ENCODE peak calls at places on chromosomes 3 and 15, in six cellular contexts. One of them, this sample, is unnamed.

GRCh38 chr15:48394172-48394571 is 62.9 kb downstream of the DUT start:
- DNase-seq in stomach: peak
- DNase-seq in K562: no peak
- DNase-seq in sigmoid colon: no peak
- DNase-seq in SK-N-SH: no peak
- DNase-seq in upper lobe of left lung: no peak
- DNase-seq in this sample: no peak

GRCh38 chr15:36966704-36967103 is 133.6 kb downstream of the MEIS2 start:
- DNase-seq in stomach: no peak
- DNase-seq in K562: no peak
- DNase-seq in sigmoid colon: no peak
- DNase-seq in SK-N-SH: no peak
- DNase-seq in upper lobe of left lung: no peak
- DNase-seq in this sample: no peak

GRCh38 chr15:44882499-44882968 is 74.0 kb upstream of the TERB2 start:
- DNase-seq in stomach: no peak
- DNase-seq in K562: no peak
- DNase-seq in sigmoid colon: no peak
- DNase-seq in SK-N-SH: no peak
- DNase-seq in upper lobe of left lung: no peak
- DNase-seq in this sample: no peak

GRCh38 chr3:61601831-61602230 is 40.5 kb downstream of the PTPRG start:
- DNase-seq in stomach: no peak
- DNase-seq in K562: no peak
- DNase-seq in sigmoid colon: peak
- DNase-seq in SK-N-SH: no peak
- DNase-seq in upper lobe of left lung: no peak
- DNase-seq in this sample: no peak

GRCh38 chr3:46629571-46630517 is 17.5 kb downstream of the FAM240A start:
- DNase-seq in stomach: peak
- DNase-seq in K562: peak
- DNase-seq in sigmoid colon: peak
- DNase-seq in SK-N-SH: peak
- DNase-seq in upper lobe of left lung: peak
- DNase-seq in this sample: no peak

GRCh38 chr3:113141543-113141942 is 69.8 kb upstream of the BOC start:
- DNase-seq in stomach: no peak
- DNase-seq in K562: no peak
- DNase-seq in sigmoid colon: no peak
- DNase-seq in SK-N-SH: no peak
- DNase-seq in upper lobe of left lung: no peak
- DNase-seq in this sample: no peak

GRCh38 chr3:14318638-14319037 is 83.8 kb upstream of the SLC6A6 start:
- DNase-seq in stomach: no peak
- DNase-seq in K562: no peak
- DNase-seq in sigmoid colon: no peak
- DNase-seq in SK-N-SH: no peak
- DNase-seq in upper lobe of left lung: no peak
- DNase-seq in this sample: no peak

GRCh38 chr3:129576514-129577345 is 29.7 kb downstream of the PLXND1 start:
- DNase-seq in stomach: peak
- DNase-seq in K562: no peak
- DNase-seq in sigmoid colon: peak
- DNase-seq in SK-N-SH: no peak
- DNase-seq in upper lobe of left lung: peak
- DNase-seq in this sample: no peak

GRCh38 chr3:109369510-109369909 is 32.2 kb upstream of the DPPA4 start:
- DNase-seq in stomach: no peak
- DNase-seq in K562: peak
- DNase-seq in sigmoid colon: no peak
- DNase-seq in SK-N-SH: no peak
- DNase-seq in upper lobe of left lung: no peak
- DNase-seq in this sample: no peak

GRCh38 chr3:157794771-157795170 is 291.6 kb upstream of the VEPH1 start:
- DNase-seq in stomach: no peak
- DNase-seq in K562: no peak
- DNase-seq in sigmoid colon: no peak
- DNase-seq in SK-N-SH: no peak
- DNase-seq in upper lobe of left lung: no peak
- DNase-seq in this sample: no peak

GRCh38 chr3:31522152-31522551 is 10.6 kb upstream of the STT3B start:
- DNase-seq in stomach: no peak
- DNase-seq in K562: peak
- DNase-seq in sigmoid colon: no peak
- DNase-seq in SK-N-SH: no peak
- DNase-seq in upper lobe of left lung: peak
- DNase-seq in this sample: no peak

GRCh38 chr3:183085634-183086390 is 13.5 kb downstream of the MCCC1 start:
- DNase-seq in stomach: no peak
- DNase-seq in K562: peak
- DNase-seq in sigmoid colon: no peak
- DNase-seq in SK-N-SH: peak
- DNase-seq in upper lobe of left lung: peak
- DNase-seq in this sample: no peak

GRCh38 chr3:11739123-11739522 is 95.4 kb upstream of the VGLL4 start:
- DNase-seq in stomach: no peak
- DNase-seq in K562: no peak
- DNase-seq in sigmoid colon: no peak
- DNase-seq in SK-N-SH: no peak
- DNase-seq in upper lobe of left lung: no peak
- DNase-seq in this sample: no peak

GRCh38 chr3:152395764-152396163 is 127.0 kb downstream of the MBNL1 start:
- DNase-seq in stomach: no peak
- DNase-seq in K562: no peak
- DNase-seq in sigmoid colon: no peak
- DNase-seq in SK-N-SH: no peak
- DNase-seq in upper lobe of left lung: no peak
- DNase-seq in this sample: no peak

GRCh38 chr3:101195951-101196713 is 124.2 kb downstream of the IMPG2 start:
- DNase-seq in stomach: no peak
- DNase-seq in K562: peak
- DNase-seq in sigmoid colon: no peak
- DNase-seq in SK-N-SH: peak
- DNase-seq in upper lobe of left lung: no peak
- DNase-seq in this sample: no peak

GRCh38 chr3:153595186-153595815 is 433.3 kb downstream of the RAP2B start:
- DNase-seq in stomach: no peak
- DNase-seq in K562: peak
- DNase-seq in sigmoid colon: no peak
- DNase-seq in SK-N-SH: peak
- DNase-seq in upper lobe of left lung: no peak
- DNase-seq in this sample: no peak

GRCh38 chr3:170075425-170076091 is 37.8 kb downstream of the GPR160 start:
- DNase-seq in stomach: no peak
- DNase-seq in K562: peak
- DNase-seq in sigmoid colon: no peak
- DNase-seq in SK-N-SH: no peak
- DNase-seq in upper lobe of left lung: no peak
- DNase-seq in this sample: no peak

GRCh38 chr3:142875583-142876207 is 13.2 kb downstream of the PCOLCE2 start:
- DNase-seq in stomach: no peak
- DNase-seq in K562: no peak
- DNase-seq in sigmoid colon: no peak
- DNase-seq in SK-N-SH: no peak
- DNase-seq in upper lobe of left lung: no peak
- DNase-seq in this sample: no peak

GRCh38 chr3:33634262-33634661 is 83.8 kb downstream of the CLASP2 start:
- DNase-seq in stomach: no peak
- DNase-seq in K562: peak
- DNase-seq in sigmoid colon: no peak
- DNase-seq in SK-N-SH: no peak
- DNase-seq in upper lobe of left lung: no peak
- DNase-seq in this sample: no peak

GRCh38 chr3:16350953-16351318 is 85.9 kb downstream of the OXNAD1 start:
- DNase-seq in stomach: no peak
- DNase-seq in K562: no peak
- DNase-seq in sigmoid colon: no peak
- DNase-seq in SK-N-SH: no peak
- DNase-seq in upper lobe of left lung: no peak
- DNase-seq in this sample: no peak

GRCh38 chr3:135981701-135982403 is 16.3 kb downstream of the PPP2R3A start:
- DNase-seq in stomach: no peak
- DNase-seq in K562: no peak
- DNase-seq in sigmoid colon: no peak
- DNase-seq in SK-N-SH: no peak
- DNase-seq in upper lobe of left lung: no peak
- DNase-seq in this sample: no peak

GRCh38 chr3:20511863-20512262 is 325.9 kb upstream of the SGO1 start:
- DNase-seq in stomach: no peak
- DNase-seq in K562: peak
- DNase-seq in sigmoid colon: no peak
- DNase-seq in SK-N-SH: peak
- DNase-seq in upper lobe of left lung: no peak
- DNase-seq in this sample: no peak

GRCh38 chr3:186921578-186921977 is 8.7 kb upstream of the ST6GAL1 start:
- DNase-seq in stomach: no peak
- DNase-seq in K562: no peak
- DNase-seq in sigmoid colon: no peak
- DNase-seq in SK-N-SH: peak
- DNase-seq in upper lobe of left lung: no peak
- DNase-seq in this sample: no peak

GRCh38 chr15:74233373-74233772 is 2.8 kb upstream of the CCDC33 start:
- DNase-seq in stomach: no peak
- DNase-seq in K562: no peak
- DNase-seq in sigmoid colon: no peak
- DNase-seq in SK-N-SH: no peak
- DNase-seq in upper lobe of left lung: no peak
- DNase-seq in this sample: no peak

GRCh38 chr3:66073464-66074141 is 34.9 kb upstream of the MAGI1 start:
- DNase-seq in stomach: peak
- DNase-seq in K562: no peak
- DNase-seq in sigmoid colon: no peak
- DNase-seq in SK-N-SH: no peak
- DNase-seq in upper lobe of left lung: no peak
- DNase-seq in this sample: no peak

GRCh38 chr3:66066963-66067617 is 28.4 kb upstream of the MAGI1 start:
- DNase-seq in stomach: no peak
- DNase-seq in K562: no peak
- DNase-seq in sigmoid colon: no peak
- DNase-seq in SK-N-SH: no peak
- DNase-seq in upper lobe of left lung: no peak
- DNase-seq in this sample: no peak

DNA sequence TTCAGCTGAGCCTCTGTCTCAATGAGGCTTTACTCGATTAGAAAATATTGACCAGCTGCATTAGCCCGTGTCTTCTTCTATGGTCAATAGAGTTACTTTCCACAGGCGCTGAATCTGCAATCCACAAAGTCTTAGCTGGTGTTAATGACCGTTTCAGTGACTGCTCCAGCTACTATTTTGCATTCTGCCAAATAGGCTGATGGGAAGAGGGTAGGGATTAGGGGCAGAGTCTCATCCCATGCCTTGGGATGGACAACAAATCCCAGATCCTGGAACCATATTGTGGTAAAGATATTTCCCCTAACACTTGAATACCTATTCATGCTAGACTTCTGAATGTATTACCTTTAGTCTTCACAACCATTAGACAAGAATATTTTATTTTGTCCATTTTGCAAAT is 29.5 kb upstream of the MAGI1 start:
- DNase-seq in stomach: no peak
- DNase-seq in K562: no peak
- DNase-seq in sigmoid colon: no peak
- DNase-seq in SK-N-SH: no peak
- DNase-seq in upper lobe of left lung: no peak
- DNase-seq in this sample: no peak
- H3K4me3 ChIP-seq in stomach: no peak
- H3K4me3 ChIP-seq in K562: no peak
- H3K4me3 ChIP-seq in sigmoid colon: no peak
- H3K4me3 ChIP-seq in SK-N-SH: no peak
- H3K4me3 ChIP-seq in upper lobe of left lung: no peak
- H3K4me3 ChIP-seq in this sample: no peak

DNA sequence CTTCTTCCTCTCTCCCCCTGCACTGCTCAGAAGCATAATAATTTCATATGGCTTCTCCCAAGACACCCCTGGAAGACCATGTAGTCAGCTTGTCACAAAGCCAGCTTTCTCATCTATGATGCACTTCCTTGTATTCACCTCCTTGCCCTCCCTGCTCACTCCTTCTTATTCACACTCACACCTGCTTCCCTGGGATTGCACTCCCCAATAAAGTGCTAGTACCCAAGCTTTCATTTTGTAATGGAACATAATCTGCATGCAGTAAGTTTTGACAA is 76.9 kb upstream of the FRMD4B start:
- DNase-seq in stomach: no peak
- DNase-seq in K562: no peak
- DNase-seq in sigmoid colon: no peak
- DNase-seq in SK-N-SH: no peak
- DNase-seq in upper lobe of left lung: no peak
- DNase-seq in this sample: no peak
- TF ChIP-seq POLR2AphosphoS5 in stomach: no peak
- TF ChIP-seq POLR2AphosphoS5 in K562: no peak
- TF ChIP-seq POLR2AphosphoS5 in sigmoid colon: no peak
- TF ChIP-seq POLR2AphosphoS5 in SK-N-SH: no peak
- TF ChIP-seq POLR2AphosphoS5 in upper lobe of left lung: no peak
- TF ChIP-seq POLR2AphosphoS5 in this sample: no peak

GRCh38 chr3:108123326-108123725 is 32.5 kb upstream of the CD47 start:
- DNase-seq in stomach: no peak
- DNase-seq in K562: no peak
- DNase-seq in sigmoid colon: no peak
- DNase-seq in SK-N-SH: no peak
- DNase-seq in upper lobe of left lung: no peak
- DNase-seq in this sample: no peak

GRCh38 chr3:108125550-108126071 is 34.8 kb upstream of the CD47 start:
- DNase-seq in stomach: no peak
- DNase-seq in K562: peak
- DNase-seq in sigmoid colon: no peak
- DNase-seq in SK-N-SH: no peak
- DNase-seq in upper lobe of left lung: no peak
- DNase-seq in this sample: no peak

GRCh38 chr3:108126348-108126747 is 35.5 kb upstream of the CD47 start:
- DNase-seq in stomach: no peak
- DNase-seq in K562: no peak
- DNase-seq in sigmoid colon: no peak
- DNase-seq in SK-N-SH: no peak
- DNase-seq in upper lobe of left lung: no peak
- DNase-seq in this sample: no peak

GRCh38 chr3:108125151-108125540 is 34.3 kb upstream of the CD47 start:
- DNase-seq in stomach: no peak
- DNase-seq in K562: no peak
- DNase-seq in sigmoid colon: no peak
- DNase-seq in SK-N-SH: no peak
- DNase-seq in upper lobe of left lung: no peak
- DNase-seq in this sample: no peak

GRCh38 chr3:108124337-108125150 is 33.7 kb upstream of the CD47 start:
- DNase-seq in stomach: no peak
- DNase-seq in K562: peak
- DNase-seq in sigmoid colon: no peak
- DNase-seq in SK-N-SH: no peak
- DNase-seq in upper lobe of left lung: no peak
- DNase-seq in this sample: no peak
- H3K4me3 ChIP-seq in stomach: no peak
- H3K4me3 ChIP-seq in K562: no peak
- H3K4me3 ChIP-seq in sigmoid colon: no peak
- H3K4me3 ChIP-seq in SK-N-SH: no peak
- H3K4me3 ChIP-seq in upper lobe of left lung: no peak
- H3K4me3 ChIP-seq in this sample: no peak

DNA sequence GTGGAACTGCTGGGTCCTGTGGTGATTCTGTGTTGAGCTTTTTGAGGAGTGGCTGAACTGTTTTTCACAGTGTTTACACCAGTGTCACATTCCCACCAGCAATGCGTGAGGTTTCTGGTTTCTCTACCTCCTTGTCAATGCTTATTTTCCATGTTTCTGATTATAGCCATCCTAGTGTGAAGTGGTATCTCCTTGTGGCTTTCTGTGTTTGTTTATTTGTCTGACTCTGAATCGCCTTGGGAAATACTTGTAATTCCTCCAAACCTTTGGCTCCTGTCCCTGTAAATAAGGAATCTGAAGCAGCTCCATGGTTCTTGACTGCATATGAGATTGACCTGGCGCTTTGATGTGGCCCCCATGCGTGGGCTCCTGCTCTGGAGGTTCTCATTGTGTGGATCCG is 20.6 kb downstream of the FAN1 start:
- DNase-seq in stomach: no peak
- DNase-seq in K562: no peak
- DNase-seq in sigmoid colon: no peak
- DNase-seq in SK-N-SH: no peak
- DNase-seq in upper lobe of left lung: no peak
- DNase-seq in this sample: no peak
- TF ChIP-seq POLR2AphosphoS5 in stomach: no peak
- TF ChIP-seq POLR2AphosphoS5 in K562: no peak
- TF ChIP-seq POLR2AphosphoS5 in sigmoid colon: no peak
- TF ChIP-seq POLR2AphosphoS5 in SK-N-SH: no peak
- TF ChIP-seq POLR2AphosphoS5 in upper lobe of left lung: no peak
- TF ChIP-seq POLR2AphosphoS5 in this sample: no peak

This sample was measured in SK-N-MC.